ENCODE peak calls at places on chromosome 12, in four cellular contexts. G is H1, V is K562, B is HepG2. P is an unnamed sample.

GRCh38 chr12:133203344-133204263 is 22.3 kb downstream of the ZNF268 start:
- DNase-seq in G (no peak), V (no peak), B (no peak), P (peak)

GRCh38 chr12:18723752-18724151 is 14.1 kb downstream of the PLCZ1 start:
- DNase-seq in G (no peak), V (no peak), B (no peak), P (peak)

GRCh38 chr12:67854351-67854750 is 134.9 kb upstream of the IFNG-AS1 start:
- DNase-seq in G (no peak), V (no peak), B (no peak), P (no peak)

GRCh38 chr12:81329088-81329487 is 251.2 kb downstream of the ACSS3 start:
- DNase-seq in G (peak), V (peak), B (peak), P (peak)

GRCh38 chr12:56188116-56188785 is 1.0 kb downstream of the SMARCC2 start:
- DNase-seq in G (no peak), V (no peak), B (no peak), P (no peak)

GRCh38 chr12:119149270-119149669 is 29.5 kb upstream of the HSPB8 start:
- DNase-seq in G (no peak), V (no peak), B (no peak), P (no peak)

GRCh38 chr12:119693006-119693405 is 25.1 kb downstream of the PRKAB1 start:
- DNase-seq in G (no peak), V (no peak), B (no peak), P (no peak)

GRCh38 chr12:130788515-130788914 is 50.5 kb downstream of the STX2 start:
- DNase-seq in G (no peak), V (no peak), B (no peak), P (no peak)

GRCh38 chr12:52022841-52023181 is 16.1 kb downstream of the TAMALIN start:
- DNase-seq in G (no peak), V (peak), B (peak), P (peak)

GRCh38 chr12:56078931-56079728 is 835 bp upstream of the ERBB3 start:
- DNase-seq in G (peak), V (peak), B (peak), P (peak)

GRCh38 chr12:16553457-16553856 is 52.5 kb downstream of the LMO3 start:
- DNase-seq in G (no peak), V (no peak), B (no peak), P (no peak)

GRCh38 chr12:108232565-108232964 is 103.5 kb downstream of the WSCD2 start:
- DNase-seq in G (no peak), V (peak), B (no peak), P (no peak)

GRCh38 chr12:79021021-79021420 is 156.4 kb downstream of the SYT1 start:
- DNase-seq in G (no peak), V (no peak), B (no peak), P (no peak)

GRCh38 chr12:116284401-116284800 is 6.9 kb upstream of the MED13L start:
- DNase-seq in G (no peak), V (no peak), B (no peak), P (no peak)

GRCh38 chr12:71556881-71557280 is 106.8 kb downstream of the ZFC3H1 start:
- DNase-seq in G (no peak), V (no peak), B (peak), P (peak)

GRCh38 chr12:77325505-77325904 is 260.1 kb upstream of the E2F7 start:
- DNase-seq in G (peak), V (no peak), B (no peak), P (no peak)

GRCh38 chr12:66190519-66191406 is 1.7 kb downstream of the IRAK3 start:
- DNase-seq in G (no peak), V (no peak), B (no peak), P (no peak)

GRCh38 chr12:122423258-122424165 is 1.0 kb upstream of the CLIP1 start:
- DNase-seq in G (peak), V (no peak), B (peak), P (peak)

GRCh38 chr12:5318874-5319273 is 113.0 kb upstream of the NTF3 start:
- DNase-seq in G (no peak), V (no peak), B (no peak), P (no peak)

GRCh38 chr12:119180380-119181040 is 1.8 kb downstream of the HSPB8 start:
- DNase-seq in G (no peak), V (peak), B (no peak), P (peak)

GRCh38 chr12:121958521-121959240 is 40.3 kb downstream of the CFAP251 start:
- DNase-seq in G (no peak), V (no peak), B (no peak), P (no peak)

GRCh38 chr12:74105434-74105833 is 432.2 kb upstream of the ATXN7L3B start:
- DNase-seq in G (no peak), V (no peak), B (no peak), P (no peak)

GRCh38 chr12:23217158-23217557 is 592.2 kb downstream of the ETNK1 start:
- DNase-seq in G (no peak), V (no peak), B (no peak), P (no peak)

GRCh38 chr12:76152161-76152807 is 67.8 kb upstream of the NAP1L1 start:
- DNase-seq in G (no peak), V (no peak), B (no peak), P (no peak)

GRCh38 chr12:2570562-2570961 is 224.2 kb upstream of the FKBP4 start:
- DNase-seq in G (no peak), V (no peak), B (no peak), P (no peak)

GRCh38 chr12:2960432-2960956 is 1.3 kb downstream of the TEAD4 start:
- DNase-seq in G (peak), V (no peak), B (peak), P (peak)

GRCh38 chr12:117169548-117169947 is 20.7 kb downstream of the FBXO21 start:
- DNase-seq in G (no peak), V (no peak), B (no peak), P (no peak)

GRCh38 chr12:93230311-93230689 is 147.4 kb upstream of the NUDT4 start:
- DNase-seq in G (no peak), V (no peak), B (no peak), P (no peak)

GRCh38 chr12:122059203-122059960 is 19.2 kb upstream of the MLXIP start:
- DNase-seq in G (no peak), V (no peak), B (no peak), P (no peak)

GRCh38 chr12:94152292-94153083 is 4.1 kb downstream of the PLXNC1 start:
- DNase-seq in G (no peak), V (no peak), B (peak), P (no peak)

GRCh38 chr12:25269701-25270100 is 19.0 kb upstream of the KRAS start:
- DNase-seq in G (no peak), V (no peak), B (no peak), P (no peak)

GRCh38 chr12:122836027-122836921 is 1.0 kb downstream of the HIP1R start:
- DNase-seq in G (peak), V (peak), B (peak), P (no peak)

GRCh38 chr12:3305464-3305863 is 185.5 kb upstream of the PRMT8 start:
- DNase-seq in G (no peak), V (no peak), B (no peak), P (no peak)

GRCh38 chr12:6943387-6943718 is 263 bp upstream of the RNU7-1 start:
- DNase-seq in G (peak), V (peak), B (peak), P (peak)

GRCh38 chr12:116159175-116159574 is 118.3 kb downstream of the MED13L start:
- DNase-seq in G (no peak), V (no peak), B (peak), P (no peak)

GRCh38 chr12:73935817-73936216 is 601.8 kb upstream of the ATXN7L3B start:
- DNase-seq in G (no peak), V (no peak), B (no peak), P (peak)

GRCh38 chr12:70393787-70394519 is 27.9 kb downstream of the KCNMB4 start:
- DNase-seq in G (no peak), V (no peak), B (no peak), P (no peak)

GRCh38 chr12:41289461-41289860 is 101.3 kb downstream of the PDZRN4 start:
- DNase-seq in G (no peak), V (no peak), B (no peak), P (no peak)

GRCh38 chr12:41287500-41287899 is 99.4 kb downstream of the PDZRN4 start:
- DNase-seq in G (no peak), V (no peak), B (no peak), P (no peak)

GRCh38 chr12:41288188-41288811 is 100.2 kb downstream of the PDZRN4 start:
- DNase-seq in G (no peak), V (no peak), B (no peak), P (no peak)

GRCh38 chr12:41286426-41286825 is 98.3 kb downstream of the PDZRN4 start:
- DNase-seq in G (no peak), V (no peak), B (peak), P (peak)
- TF ChIP-seq RNF2 in G (no peak), V (no peak), B (no peak), P (no peak)

GRCh38 chr12:11780521-11781101 is 131.1 kb downstream of the ETV6 start:
- DNase-seq in G (no peak), V (no peak), B (no peak), P (no peak)
- TF ChIP-seq KDM1A in G (no peak), V (no peak), B (no peak), P (no peak)

GRCh38 chr12:8987163-8987562 is 2.2 kb upstream of the KLRG1 start:
- DNase-seq in G (no peak), V (no peak), B (no peak), P (no peak)
- TF ChIP-seq USF2 in G (no peak), V (no peak), B (no peak), P (no peak)

DNA sequence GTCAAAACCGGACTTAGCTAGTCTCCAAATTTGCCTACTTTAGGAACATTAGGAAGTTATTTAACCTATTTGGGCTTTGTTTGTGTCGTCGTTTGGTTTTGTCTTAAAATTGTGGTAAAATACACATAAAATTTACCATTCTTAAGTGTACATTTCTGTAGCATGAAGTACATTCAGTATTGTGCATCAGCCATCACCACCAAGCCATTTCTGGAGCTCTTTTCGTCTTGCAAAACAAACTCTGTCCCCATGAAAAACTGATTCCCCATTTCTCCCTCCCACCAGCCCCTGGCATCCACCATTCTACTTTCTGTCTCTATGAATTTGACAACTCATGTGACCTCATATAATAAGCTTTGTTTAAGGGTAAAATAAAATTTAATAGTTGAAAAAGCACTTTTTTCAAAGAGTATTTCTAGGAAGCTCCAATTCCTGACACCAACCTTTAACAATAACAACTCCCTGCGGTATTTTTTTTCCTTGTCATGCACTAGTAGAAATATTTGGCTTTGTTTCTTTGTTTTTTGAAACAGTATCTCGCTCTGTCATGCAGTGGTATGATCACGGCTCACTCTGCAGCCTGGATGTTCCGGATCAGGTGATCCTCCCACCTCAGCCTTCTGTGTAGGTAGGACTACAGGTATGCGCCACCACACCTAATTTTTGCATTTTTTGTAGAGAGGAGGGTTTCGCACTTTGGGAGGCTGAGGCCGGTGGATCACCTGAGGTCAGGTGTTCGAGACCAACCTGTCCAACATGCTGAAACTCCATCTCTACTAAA is 3.6 kb upstream of the UBC start:
- DNase-seq in G (no peak), V (no peak), B (peak), P (no peak)
- TF ChIP-seq RNF2 in G (no peak), V (no peak), B (no peak), P (no peak)

GRCh38 chr12:53230971-53231858 is 794 bp downstream of the RARG start:
- DNase-seq in G (peak), V (no peak), B (no peak), P (no peak)

GRCh38 chr12:53232641-53233538 is 881 bp upstream of the RARG start:
- DNase-seq in G (no peak), V (peak), B (no peak), P (peak)

GRCh38 chr12:53234236-53234635 is 2.2 kb upstream of the RARG start:
- DNase-seq in G (peak), V (peak), B (no peak), P (no peak)

GRCh38 chr12:53233671-53234091 is 1.7 kb upstream of the RARG start:
- DNase-seq in G (no peak), V (no peak), B (no peak), P (no peak)

DNA sequence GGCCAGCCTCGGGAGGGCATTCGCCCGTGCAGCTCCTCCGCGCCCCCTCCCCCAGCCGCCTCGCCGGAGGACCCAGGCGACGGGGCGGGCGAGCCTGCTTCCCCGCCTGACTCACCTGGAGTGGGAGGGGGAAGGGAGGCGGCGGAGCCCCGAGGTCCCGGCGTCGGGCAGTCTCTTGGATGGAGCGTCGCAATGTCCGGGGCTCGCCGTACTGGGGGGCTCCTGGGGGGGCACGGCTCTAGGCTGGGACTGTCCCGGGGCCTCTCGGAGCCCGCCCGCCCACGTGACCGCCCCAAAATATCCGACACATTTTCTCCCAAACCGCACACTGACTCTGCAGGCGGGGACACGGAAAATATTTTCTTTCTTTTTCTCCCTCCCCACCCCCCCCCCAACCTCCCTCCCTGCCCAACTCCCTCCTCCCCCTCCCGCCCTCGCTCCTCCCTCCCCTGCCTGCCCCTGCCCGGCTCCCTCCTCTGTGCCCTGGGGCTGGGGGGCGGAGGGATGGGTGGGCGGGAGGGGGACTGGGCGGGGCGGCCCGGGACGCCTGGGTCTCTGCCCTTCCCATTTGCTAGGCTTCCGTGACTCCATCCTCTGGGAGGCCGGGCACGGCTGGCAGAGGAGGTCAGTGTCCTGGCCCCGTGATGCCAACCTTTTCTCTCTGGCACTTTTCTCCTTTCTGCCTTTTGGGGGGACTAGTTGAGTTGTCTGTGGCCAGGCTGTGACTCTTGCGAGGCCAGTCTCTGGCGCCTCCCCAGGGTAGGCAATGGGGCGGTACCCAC is at the start of gene RARG:
- DNase-seq in G (peak), V (peak), B (no peak), P (peak)
- TF ChIP-seq KDM1A in G (no peak), V (no peak), B (no peak), P (no peak)

GRCh38 chr12:106084759-106085158 is 54.0 kb downstream of the NUAK1 start:
- DNase-seq in G (no peak), V (no peak), B (no peak), P (no peak)

GRCh38 chr12:106082216-106083175 is 56.3 kb downstream of the NUAK1 start:
- DNase-seq in G (no peak), V (no peak), B (no peak), P (no peak)

GRCh38 chr12:106086696-106087095 is 52.1 kb downstream of the NUAK1 start:
- DNase-seq in G (no peak), V (no peak), B (no peak), P (no peak)

GRCh38 chr12:106085213-106085612 is 53.5 kb downstream of the NUAK1 start:
- DNase-seq in G (no peak), V (no peak), B (no peak), P (no peak)

GRCh38 chr12:106084048-106084671 is 54.6 kb downstream of the NUAK1 start:
- DNase-seq in G (peak), V (no peak), B (peak), P (peak)
- TF ChIP-seq USF2 in G (no peak), V (no peak), B (no peak), P (no peak)

DNA sequence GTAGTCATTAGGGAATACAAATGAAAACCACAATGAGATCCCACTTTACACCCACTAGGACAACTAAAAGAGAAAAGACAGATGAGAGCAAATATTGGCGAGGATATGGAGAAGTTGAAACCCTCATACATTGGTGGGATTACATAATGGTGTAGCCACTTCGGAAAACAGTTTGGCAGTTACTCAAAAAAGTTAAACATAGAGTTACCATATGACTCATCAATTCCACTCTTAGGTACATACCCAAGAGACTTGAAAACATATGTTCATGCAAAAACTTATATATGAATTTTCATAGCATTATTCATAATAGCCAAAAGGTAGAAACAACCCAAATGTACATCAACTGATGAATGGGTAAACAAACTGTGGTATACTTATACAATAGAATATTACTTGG is 27.1 kb downstream of the ALDH1L2 start:
- DNase-seq in G (no peak), V (no peak), B (no peak), P (no peak)
- TF ChIP-seq RNF2 in G (no peak), V (no peak), B (no peak), P (no peak)